ENCODE peak calls at places on chromosomes 1 and 21, in four cellular contexts. M is neural progenitor cell, B is MM.1S, O is SK-N-SH. K is an unnamed sample.

GRCh38 chr1:198680174-198680871 is 41.5 kb downstream of the PTPRC start:
- DNase-seq in B (no peak), O (no peak), M (no peak), K (no peak)

GRCh38 chr21:21230672-21231071 is 232.5 kb downstream of the NCAM2 start:
- DNase-seq in B (peak; percentile 38), M (peak; percentile 16), O (no peak), K (peak; percentile 15)

GRCh38 chr1:14140800-14141526 is 441.0 kb downstream of the PRDM2 start:
- DNase-seq in O (no peak), B (no peak), M (no peak), K (peak; percentile 12)

GRCh38 chr1:230128569-230129269 is 61.7 kb downstream of the GALNT2 start:
- DNase-seq in B (no peak), M (no peak), O (no peak), K (peak; percentile 55)

GRCh38 chr1:85135456-85135798 is 65.4 kb downstream of the SYDE2 start:
- DNase-seq in B (no peak), O (no peak), M (no peak), K (no peak)

GRCh38 chr21:33042812-33043211 is 17.1 kb downstream of the OLIG2 start:
- DNase-seq in B (no peak), M (no peak), O (no peak), K (peak; percentile 87)

GRCh38 chr1:222096476-222096772 is 354.5 kb upstream of the DUSP10 start:
- DNase-seq in O (no peak), B (no peak), M (no peak), K (no peak)

GRCh38 chr1:78114034-78114956 is 68.5 kb downstream of the GIPC2 start:
- DNase-seq in M (peak; percentile 80), B (peak; percentile 76), O (peak; percentile 54), K (peak; percentile 89)

GRCh38 chr1:217134857-217135568 is 411.8 kb upstream of the ESRRG start:
- DNase-seq in M (peak; percentile 65), B (peak; percentile 16), O (peak; percentile 77), K (no peak)

GRCh38 chr1:34164510-34165381 is at the start of gene CSMD2:
- DNase-seq in B (no peak), O (peak; percentile 83), M (peak; percentile 88), K (peak; percentile 87)

GRCh38 chr1:102726417-102726816 is 381.9 kb downstream of the COL11A1 start:
- DNase-seq in O (no peak), M (no peak), B (no peak), K (no peak)

DNA sequence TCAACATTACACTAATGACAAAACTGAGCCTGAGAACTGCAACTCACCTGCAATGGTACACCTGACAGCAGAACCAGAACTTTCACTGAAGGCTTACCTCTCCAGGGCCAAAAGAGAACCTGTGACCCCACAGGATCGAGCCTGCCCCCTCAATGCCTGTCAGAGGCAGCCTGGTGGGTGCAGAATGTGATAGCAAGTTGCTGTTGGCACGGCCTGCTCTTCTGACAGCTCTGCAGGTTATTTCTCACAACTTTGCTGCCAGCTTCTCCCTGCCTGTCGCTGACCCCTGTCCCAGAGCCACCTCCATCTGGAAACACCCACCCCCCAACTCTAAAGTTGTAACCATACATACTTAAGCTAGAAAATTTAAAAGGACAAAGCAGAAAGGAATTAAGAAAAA is 35.2 kb downstream of the HIVEP3 start:
- DNase-seq in M (no peak), B (no peak), O (no peak), K (no peak)
- H3K9ac ChIP-seq in M (no peak overlapping the region), B (no peak overlapping the region), O (no peak overlapping the region), K (no peak overlapping the region)

GRCh38 chr21:30684506-30684905 is 34.1 kb downstream of the KRTAP21-3 start:
- DNase-seq in M (no peak), B (no peak), O (no peak), K (no peak)

GRCh38 chr21:30689822-30690221 is 28.8 kb downstream of the KRTAP21-3 start:
- DNase-seq in M (no peak), O (no peak), B (no peak), K (no peak)
- H3F3A ChIP-seq in M (no peaks in the 10 kb centered on the region), O (no peaks in the 10 kb centered on the region), B (no peaks in the 10 kb centered on the region), K (no peaks in the 10 kb centered on the region)

GRCh38 chr1:201693887-201694614 is 134.9 kb upstream of the IPO9 start:
- DNase-seq in B (no peak), O (peak; percentile 41), M (peak; percentile 78), K (no peak)

GRCh38 chr1:201695607-201696006 is 133.3 kb upstream of the IPO9 start:
- DNase-seq in B (no peak), M (no peak), O (no peak), K (no peak)

GRCh38 chr1:201696217-201696761 is 132.7 kb upstream of the IPO9 start:
- DNase-seq in B (no peak), O (peak; percentile 76), M (no peak), K (peak; percentile 97)

GRCh38 chr1:201693019-201693372 is 136.0 kb upstream of the IPO9 start:
- DNase-seq in M (no peak), O (peak; percentile 57), B (no peak), K (no peak)

GRCh38 chr1:201694615-201695335 is 134.2 kb upstream of the IPO9 start:
- DNase-seq in B (no peak), M (peak; percentile 54), O (no peak), K (no peak)
- H3K4me1 ChIP-seq in B (no peaks in the 10 kb centered on the region), M (peaks cover 34% of the 10 kb centered on the region), O (peaks cover 57% of the 10 kb centered on the region), K (peaks cover 33% of the 10 kb centered on the region)

GRCh38 chr1:225446298-225446941 is 18.6 kb upstream of the LBR start:
- DNase-seq in M (no peak), B (peak; percentile 21), O (no peak), K (no peak)
- H3K9ac ChIP-seq in M (no peak overlapping the region), B (no peak overlapping the region), O (no peak overlapping the region), K (no peak overlapping the region)

GRCh38 chr1:109931189-109931672 is 20.6 kb downstream of the CSF1 start:
- DNase-seq in M (peak; percentile 97), O (peak; percentile 80), B (no peak), K (peak; percentile 43)

GRCh38 chr1:109929170-109929569 is 18.5 kb downstream of the CSF1 start:
- DNase-seq in O (no peak), B (no peak), M (no peak), K (no peak)

GRCh38 chr1:109928591-109929111 is 18.0 kb downstream of the CSF1 start:
- DNase-seq in O (no peak), M (no peak), B (no peak), K (peak; percentile 53)

GRCh38 chr1:109929588-109930251 is 19.1 kb downstream of the CSF1 start:
- DNase-seq in O (no peak), B (no peak), M (no peak), K (no peak)

DNA sequence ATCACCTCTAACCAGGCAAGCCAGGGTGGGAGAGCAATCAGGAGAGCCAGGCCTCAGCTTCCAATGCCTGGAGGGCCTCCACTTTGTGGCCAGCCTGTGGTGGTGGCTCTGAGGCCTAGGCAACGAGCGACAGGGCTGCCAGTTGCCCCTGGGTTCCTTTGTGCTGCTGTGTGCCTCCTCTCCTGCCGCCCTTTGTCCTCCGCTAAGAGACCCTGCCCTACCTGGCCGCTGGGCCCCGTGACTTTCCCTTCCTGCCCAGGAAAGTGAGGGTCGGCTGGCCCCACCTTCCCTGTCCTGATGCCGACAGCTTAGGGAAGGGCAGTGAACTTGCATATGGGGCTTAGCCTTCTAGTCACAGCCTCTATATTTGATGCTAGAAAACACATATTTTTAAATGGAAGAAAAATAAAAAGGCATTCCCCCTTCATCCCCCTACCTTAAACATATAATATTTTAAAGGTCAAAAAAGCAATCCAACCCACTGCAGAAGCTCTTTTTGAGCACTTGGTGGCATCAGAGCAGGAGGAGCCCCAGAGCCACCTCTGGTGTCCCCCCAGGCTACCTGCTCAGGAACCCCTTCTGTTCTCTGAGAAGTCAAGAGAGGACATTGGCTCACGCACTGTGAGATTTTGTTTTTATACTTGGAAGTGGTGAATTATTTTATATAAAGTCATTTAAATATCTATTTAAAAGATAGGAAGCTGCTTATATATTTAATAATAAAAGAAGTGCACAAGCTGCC is 19.8 kb downstream of the CSF1 start:
- DNase-seq in O (no peak), M (no peak), B (no peak), K (no peak)
- H3F3A ChIP-seq in O (no peaks in the 10 kb centered on the region), M (peaks cover 21% of the 10 kb centered on the region), B (no peaks in the 10 kb centered on the region), K (peaks cover 47% of the 10 kb centered on the region)

K was measured in GM23248.